ENCODE peak calls at places on chromosome 1, in four cellular contexts. L, G, I and A are unnamed samples.

GRCh38 chr1:238141295-238141694 is 250.6 kb upstream of the ZP4 start:
- DNase-seq in L (no peak), G (no peak), I (no peak), A (no peak)

GRCh38 chr1:98931134-98931835 is 73.4 kb downstream of the PLPPR5 start:
- DNase-seq in L (no peak), G (no peak), I (peak; percentile 12), A (no peak)

GRCh38 chr1:158117854-158118691 is 62.6 kb upstream of the CD1D start:
- DNase-seq in L (peak; percentile 53), G (peak; percentile 63), I (peak; percentile 45), A (peak; percentile 40)

GRCh38 chr1:219460561-219461511 is 152.1 kb downstream of the ZC3H11B start:
- DNase-seq in L (no peak), G (no peak), I (no peak), A (peak; percentile 14)

GRCh38 chr1:75053207-75053606 is 81.0 kb upstream of the LHX8 start:
- DNase-seq in L (no peak), G (no peak), I (no peak), A (no peak)

GRCh38 chr1:117392776-117393175 is 25.5 kb downstream of the MAN1A2 start:
- DNase-seq in L (no peak), G (no peak), I (no peak), A (no peak)

GRCh38 chr1:214403431-214403830 is 122.5 kb downstream of the SMYD2 start:
- DNase-seq in L (no peak), G (no peak), I (no peak), A (no peak)

GRCh38 chr1:9615316-9616063 is 26.8 kb downstream of the TMEM201 start:
- DNase-seq in L (no peak), G (peak; percentile 35), I (peak; percentile 56), A (peak; percentile 22)

GRCh38 chr1:44775930-44776748 is 799 bp downstream of the RPS8 start:
- DNase-seq in L (no peak), G (no peak), I (peak; percentile 36), A (no peak)

GRCh38 chr1:68331117-68331865 is 99.0 kb upstream of the WLS start:
- DNase-seq in L (no peak), G (no peak), I (peak; percentile 91), A (peak; percentile 93)